ENCODE peak calls at places on chromosomes 3 and 15, in eight cellular contexts. J is anterior cingulate cortex; Y is progenitor cell of endocrine pancreas; A is pancreas; O is renal cortical epithelial cell; T is NCI-H446; E is right cardiac atrium; H is activated CD4-positive, alpha-beta T cell treated with anti-CD3 and anti-CD28 coated beads, Interleukin-2, amount 10 ng/mL, durations not matched to agents 24 days and 14 days. M is an unnamed sample.

GRCh38 chr15:79261836-79262235 is 20.7 kb upstream of the ANKRD34C start:
- DNase-seq in O (no peak), Y (no peak), T (no peak), E (no peak), J (no peak), H (no peak), A (no peak), M (no peak)

GRCh38 chr3:53288214-53288613 is 32.4 kb upstream of the TKT start:
- DNase-seq in Y (no peak), O (no peak), J (no peak), T (no peak), E (no peak), H (no peak), A (no peak), M (no peak)

GRCh38 chr15:91586542-91586941 is 267.0 kb upstream of the SLCO3A1 start:
- DNase-seq in T (no peak), H (no peak), J (no peak), E (no peak), A (no peak), O (no peak), Y (no peak), M (no peak)

GRCh38 chr3:3798641-3799113 is 554 bp upstream of the LRRN1 start:
- DNase-seq in H (peak), J (peak), O (no peak), A (peak), T (no peak), E (peak), Y (peak), M (peak)

GRCh38 chr3:5022966-5023776 is 43.9 kb downstream of the BHLHE40 start:
- DNase-seq in H (peak), Y (no peak), O (peak), E (no peak), J (no peak), T (no peak), A (peak), M (no peak)

GRCh38 chr15:80301472-80301871 is 49.5 kb upstream of the CTXND1 start:
- DNase-seq in T (no peak), Y (no peak), A (no peak), O (no peak), H (peak), J (no peak), E (no peak), M (no peak)

GRCh38 chr15:63718590-63719035 is 115.1 kb downstream of the HERC1 start:
- DNase-seq in T (no peak), E (no peak), H (no peak), Y (no peak), O (peak), A (no peak), J (no peak), M (no peak)

GRCh38 chr15:32669870-32670623 is 28.5 kb downstream of the SCG5 start:
- DNase-seq in J (no peak), H (no peak), A (no peak), O (peak), Y (no peak), E (peak), T (no peak), M (no peak)

GRCh38 chr15:57153140-57153539 is 223.2 kb upstream of the CGNL1 start:
- DNase-seq in Y (no peak), O (peak), E (no peak), T (no peak), H (peak), A (no peak), J (no peak), M (no peak)

GRCh38 chr3:53073553-53074365 is 27.9 kb upstream of the SFMBT1 start:
- DNase-seq in O (no peak), J (no peak), A (no peak), T (no peak), Y (no peak), H (no peak), E (no peak), M (no peak)

GRCh38 chr3:142608615-142609014 is 12.4 kb downstream of the PLS1 start:
- DNase-seq in E (no peak), Y (no peak), J (no peak), H (no peak), O (no peak), A (no peak), T (no peak), M (no peak)

GRCh38 chr3:71564361-71564760 is 19.2 kb downstream of the FOXP1 start:
- DNase-seq in J (no peak), E (no peak), H (no peak), O (peak), A (peak), Y (no peak), T (no peak), M (no peak)

GRCh38 chr3:158727499-158728377 is 4.5 kb downstream of the RARRES1 start:
- DNase-seq in J (no peak), H (peak), T (peak), A (peak), O (peak), Y (peak), E (no peak), M (peak)

GRCh38 chr3:46369675-46370132 is 1.0 kb upstream of the CCR5 start:
- DNase-seq in Y (no peak), J (no peak), E (no peak), O (no peak), A (no peak), H (peak), T (no peak), M (no peak)

GRCh38 chr3:119627461-119627860 is 29.8 kb downstream of the PLA1A start:
- DNase-seq in T (no peak), J (no peak), E (peak), H (no peak), A (no peak), O (no peak), Y (no peak), M (no peak)

GRCh38 chr15:22810033-22810734 is 23.7 kb downstream of the NIPA1 start:
- DNase-seq in Y (no peak), E (no peak), O (no peak), J (no peak), H (no peak), T (no peak), A (no peak), M (no peak)

GRCh38 chr15:50907866-50908208 is 646 bp upstream of the AP4E1 start:
- DNase-seq in J (peak), Y (peak), H (peak), A (peak), T (no peak), E (no peak), O (peak), M (no peak)

GRCh38 chr3:176941674-176942073 is 255.6 kb downstream of the TBL1XR1 start:
- DNase-seq in T (no peak), Y (no peak), H (no peak), O (peak), A (no peak), E (no peak), J (no peak), M (no peak)

GRCh38 chr3:160402249-160403027 is 3.0 kb downstream of the SMC4 start:
- DNase-seq in O (no peak), H (no peak), E (no peak), J (no peak), A (no peak), T (no peak), Y (no peak), M (no peak)

GRCh38 chr15:51318382-51319150 is 19.8 kb downstream of the CYP19A1 start:
- DNase-seq in Y (no peak), A (no peak), O (no peak), E (no peak), T (no peak), J (no peak), H (no peak), M (no peak)

GRCh38 chr15:99507016-99507731 is 58.6 kb upstream of the MEF2A start:
- DNase-seq in O (no peak), A (peak), H (no peak), Y (no peak), E (peak), J (no peak), T (no peak), M (no peak)

GRCh38 chr15:89395461-89395875 is 60.8 kb upstream of the POLG start:
- DNase-seq in H (no peak), T (no peak), Y (no peak), O (no peak), E (no peak), A (no peak), J (no peak), M (no peak)

GRCh38 chr15:74235962-74236361 is at the start of gene CCDC33:
- DNase-seq in T (no peak), A (no peak), O (peak), E (no peak), J (no peak), H (no peak), Y (no peak), M (no peak)

GRCh38 chr3:126666002-126666401 is 11.1 kb upstream of the TXNRD3 start:
- DNase-seq in E (no peak), T (no peak), J (no peak), Y (no peak), O (no peak), H (no peak), A (no peak), M (no peak)

GRCh38 chr3:65039754-65040210 is 352.0 kb upstream of the ADAMTS9 start:
- DNase-seq in E (no peak), J (no peak), A (no peak), T (no peak), Y (no peak), H (no peak), O (peak), M (no peak)

GRCh38 chr3:184002469-184002868 is 15.2 kb downstream of the ABCC5 start:
- DNase-seq in E (peak), H (no peak), Y (no peak), O (no peak), T (no peak), A (no peak), J (no peak), M (no peak)

GRCh38 chr3:66195347-66195783 is 25.4 kb upstream of the SLC25A26 start:
- DNase-seq in A (peak), T (no peak), H (no peak), E (peak), J (peak), Y (peak), O (peak), M (peak)

GRCh38 chr3:132006605-132007204 is 28.1 kb downstream of the CPNE4 start:
- DNase-seq in J (no peak), O (peak), T (no peak), H (peak), Y (no peak), A (no peak), E (peak), M (peak)

GRCh38 chr15:53576841-53577240 is 182.6 kb downstream of the WDR72 start:
- DNase-seq in E (no peak), O (no peak), T (no peak), H (no peak), A (no peak), Y (no peak), J (no peak), M (no peak)

GRCh38 chr3:55571913-55572312 is 84.8 kb upstream of the WNT5A start:
- DNase-seq in O (no peak), T (no peak), J (no peak), Y (no peak), A (no peak), H (no peak), E (peak), M (peak)

GRCh38 chr15:41930221-41930866 is 36.5 kb upstream of the SPTBN5 start:
- DNase-seq in O (peak), Y (no peak), A (no peak), H (no peak), E (peak), T (no peak), J (no peak), M (no peak)

GRCh38 chr3:17412950-17413530 is 329.4 kb downstream of the TBC1D5 start:
- DNase-seq in O (peak), J (no peak), H (peak), T (peak), Y (no peak), A (no peak), E (no peak), M (peak)

GRCh38 chr3:18345015-18345367 is 80.1 kb downstream of the SATB1 start:
- DNase-seq in Y (no peak), H (no peak), O (no peak), E (no peak), T (no peak), J (no peak), A (no peak), M (no peak)

GRCh38 chr3:56700136-56700535 is 17.1 kb upstream of the TASOR start:
- DNase-seq in A (no peak), E (no peak), Y (no peak), O (no peak), J (no peak), H (peak), T (no peak), M (no peak)